ENCODE peak calls at places on chromosomes 7 and 10, in six cellular contexts. One of them, this sample, is unnamed.

GRCh38 chr10:97234403-97234802 is 48.6 kb upstream of the SLIT1 start:
- DNase-seq in heart left ventricle: no peak
- DNase-seq in GM10248: no peak
- DNase-seq in psoas muscle: no peak
- DNase-seq in Right ventricle myocardium superior: no peak
- DNase-seq in foreskin fibroblast: peak; percentile 71
- DNase-seq in this sample: no peak

GRCh38 chr7:100965723-100966541 is 3.4 kb upstream of the MUC12 start:
- DNase-seq in heart left ventricle: peak; percentile 49
- DNase-seq in GM10248: peak; percentile 97
- DNase-seq in psoas muscle: peak; percentile 53
- DNase-seq in Right ventricle myocardium superior: peak; percentile 77
- DNase-seq in foreskin fibroblast: peak; percentile 84
- DNase-seq in this sample: peak; percentile 94

GRCh38 chr10:32143302-32143847 is 87.2 kb upstream of the KIF5B start:
- DNase-seq in heart left ventricle: no peak
- DNase-seq in GM10248: no peak
- DNase-seq in psoas muscle: no peak
- DNase-seq in Right ventricle myocardium superior: no peak
- DNase-seq in foreskin fibroblast: no peak
- DNase-seq in this sample: no peak

GRCh38 chr7:114104035-114104434 is 185.2 kb upstream of the PPP1R3A start:
- DNase-seq in heart left ventricle: no peak
- DNase-seq in GM10248: no peak
- DNase-seq in psoas muscle: no peak
- DNase-seq in Right ventricle myocardium superior: no peak
- DNase-seq in foreskin fibroblast: peak; percentile 35
- DNase-seq in this sample: no peak

GRCh38 chr7:88401009-88401623 is 94.4 kb upstream of the STEAP4 start:
- DNase-seq in heart left ventricle: no peak
- DNase-seq in GM10248: no peak
- DNase-seq in psoas muscle: no peak
- DNase-seq in Right ventricle myocardium superior: no peak
- DNase-seq in foreskin fibroblast: peak; percentile 5
- DNase-seq in this sample: no peak

GRCh38 chr10:76324283-76324682 is 892.9 kb downstream of the LRMDA start:
- DNase-seq in heart left ventricle: peak; percentile 51
- DNase-seq in GM10248: no peak
- DNase-seq in psoas muscle: peak; percentile 26
- DNase-seq in Right ventricle myocardium superior: peak; percentile 71
- DNase-seq in foreskin fibroblast: no peak
- DNase-seq in this sample: peak; percentile 81

GRCh38 chr10:113945075-113945686 is 90.7 kb downstream of the NHLRC2 start:
- DNase-seq in heart left ventricle: no peak
- DNase-seq in GM10248: no peak
- DNase-seq in psoas muscle: no peak
- DNase-seq in Right ventricle myocardium superior: no peak
- DNase-seq in foreskin fibroblast: peak; percentile 73
- DNase-seq in this sample: peak; percentile 72

GRCh38 chr10:78931333-78932083 is 137.3 kb upstream of the ZMIZ1 start:
- DNase-seq in heart left ventricle: peak; percentile 75
- DNase-seq in GM10248: no peak
- DNase-seq in psoas muscle: peak; percentile 79
- DNase-seq in Right ventricle myocardium superior: peak; percentile 68
- DNase-seq in foreskin fibroblast: peak; percentile 97
- DNase-seq in this sample: no peak